ENCODE peak calls at places on chromosomes 12 and 14, in seven cellular contexts. D, H, L, T, N, P and G are unnamed samples.

GRCh38 chr12:41486718-41487117 is 298.6 kb downstream of the PDZRN4 start:
- DNase-seq in T (no peak), D (no peak), N (no peak), P (no peak), L (no peak), H (no peak), G (no peak)

GRCh38 chr12:87930033-87930432 is 99.2 kb downstream of the C12orf50 start:
- DNase-seq in T (no peak), D (no peak), H (no peak), N (no peak), L (no peak), P (no peak), G (no peak)

GRCh38 chr12:123367511-123367910 is 2.9 kb upstream of the SBNO1 start:
- DNase-seq in N (no peak), H (no peak), L (no peak), T (no peak), D (no peak), P (no peak), G (no peak)

GRCh38 chr12:54146506-54147145 is 42.2 kb downstream of the SMUG1 start:
- DNase-seq in D (no peak), N (no peak), T (no peak), P (no peak), H (no peak), L (no peak), G (no peak)

GRCh38 chr14:104683653-104684448 is 5.6 kb upstream of the INF2 start:
- DNase-seq in N (no peak), L (no peak), T (no peak), D (no peak), H (no peak), P (no peak), G (no peak)

GRCh38 chr14:104295681-104296387 is 157.4 kb downstream of the KIF26A start:
- DNase-seq in L (no peak), N (no peak), H (no peak), D (no peak), P (no peak), T (no peak), G (no peak)

GRCh38 chr12:49538740-49539403 is at the start of gene KCNH3:
- DNase-seq in H (no peak), N (no peak), P (peak; percentile 93), T (no peak), D (peak; percentile 37), L (peak; percentile 98), G (peak; percentile 86)

GRCh38 chr12:70426620-70427019 is 60.5 kb downstream of the KCNMB4 start:
- DNase-seq in N (no peak), L (no peak), H (no peak), D (no peak), P (no peak), T (no peak), G (no peak)

GRCh38 chr14:94119071-94119470 is 8.5 kb downstream of the IFI27 start:
- DNase-seq in D (no peak), N (no peak), L (no peak), P (no peak), H (no peak), T (no peak), G (no peak)

GRCh38 chr12:41190360-41190759 is 2.2 kb downstream of the PDZRN4 start:
- DNase-seq in N (no peak), L (no peak), H (peak; percentile 2), D (no peak), T (no peak), P (peak; percentile 57), G (peak; percentile 30)

GRCh38 chr14:37048666-37049071 is 123.7 kb downstream of the SLC25A21 start:
- DNase-seq in P (no peak), H (no peak), T (no peak), L (no peak), N (no peak), D (no peak), G (no peak)

GRCh38 chr14:37588667-37588955 is 6.4 kb downstream of the FOXA1 start:
- DNase-seq in H (peak; percentile 58), N (no peak), L (no peak), T (no peak), D (no peak), P (no peak), G (peak; percentile 93)

GRCh38 chr12:57027011-57027804 is 10.9 kb upstream of the TAC3 start:
- DNase-seq in P (peak; percentile 52), L (peak; percentile 71), N (no peak), H (no peak), D (no peak), T (no peak), G (no peak)

GRCh38 chr12:15752780-15753179 is 36.4 kb downstream of the EPS8 start:
- DNase-seq in L (no peak), D (no peak), H (no peak), T (no peak), N (no peak), P (no peak), G (no peak)

GRCh38 chr14:64817631-64818030 is 62.1 kb downstream of the SPTB start:
- DNase-seq in T (no peak), P (no peak), L (no peak), D (no peak), H (no peak), N (no peak), G (no peak)

GRCh38 chr12:121532503-121533390 is 48.1 kb downstream of the KDM2B start:
- DNase-seq in D (no peak), P (no peak), H (no peak), N (no peak), T (no peak), L (no peak), G (no peak)

GRCh38 chr12:14714437-14714836 is 18.0 kb upstream of the GUCY2C start:
- DNase-seq in L (no peak), N (no peak), H (no peak), P (no peak), T (no peak), D (no peak), G (no peak)

GRCh38 chr14:74713395-74713735 is 421 bp downstream of the FCF1 start:
- DNase-seq in P (no peak), T (no peak), N (no peak), L (no peak), D (no peak), H (no peak), G (no peak)

GRCh38 chr12:34400423-34400881 is 378.2 kb downstream of the ALG10 start:
- DNase-seq in T (no peak), N (no peak), D (no peak), P (peak; percentile 1), L (no peak), H (no peak), G (no peak)

GRCh38 chr12:104215638-104216297 is at the start of gene TXNRD1:
- DNase-seq in P (no peak), H (peak; percentile 30), L (peak; percentile 84), D (peak; percentile 56), T (peak; percentile 64), N (peak; percentile 19), G (no peak)
- TF ChIP-seq JUND in P (no peak), H (no peak), L (peak; percentile 37), D (no peak), T (no peak), N (no peak), G (no peak)

DNA sequence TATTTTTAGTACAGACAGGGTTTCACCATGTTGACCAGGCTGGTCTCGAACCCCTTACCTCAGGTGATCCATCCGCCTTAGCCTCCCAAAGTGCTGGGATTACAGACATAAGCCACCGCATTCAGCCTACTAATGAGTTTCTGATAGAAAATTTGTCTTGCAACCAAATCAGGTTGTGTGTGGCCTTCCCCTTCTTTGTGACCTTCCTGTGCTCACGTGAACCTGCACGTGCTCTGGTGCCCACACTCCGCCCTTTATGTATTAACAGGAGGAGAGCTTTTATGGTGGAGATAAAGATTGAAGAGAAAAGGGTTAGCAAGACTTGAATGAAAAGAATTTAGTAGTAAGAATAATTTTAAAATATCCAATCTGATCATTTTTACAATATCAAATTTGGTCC is 343.5 kb upstream of the TMEM132C start:
- DNase-seq in H (no peak), T (no peak), N (no peak), P (no peak), D (no peak), L (no peak), G (no peak)
- TF ChIP-seq JUND in H (no peak), T (no peak), N (no peak), P (no peak), D (no peak), L (no peak), G (no peak)

DNA sequence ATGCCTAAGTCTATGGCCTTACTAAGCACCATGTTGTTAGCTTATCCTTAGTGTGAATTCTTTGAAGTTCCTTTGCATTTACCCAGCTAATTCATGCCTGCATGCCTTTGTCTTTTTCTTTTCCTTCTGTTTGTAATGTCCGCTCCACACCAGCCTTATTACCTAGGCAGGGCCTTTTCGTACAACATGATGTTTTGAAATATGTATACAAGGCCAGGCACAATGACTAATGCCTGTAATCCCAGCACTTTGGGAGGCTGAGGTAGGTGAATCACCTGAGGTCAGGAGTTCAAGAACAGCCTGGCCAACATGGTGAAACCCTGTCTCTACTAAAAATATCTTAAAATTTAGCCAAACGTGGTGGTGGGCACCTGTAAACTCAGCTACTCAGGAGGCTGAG is 1636.5 kb upstream of the SEL1L start:
- DNase-seq in T (no peak), P (no peak), H (no peak), L (no peak), D (no peak), N (no peak), G (no peak)
- TF ChIP-seq JUND in T (no peak), P (no peak), H (no peak), L (no peak), D (no peak), N (no peak), G (no peak)

GRCh38 chr12:132500856-132501180 is 10.9 kb downstream of the FBRSL1 start:
- DNase-seq in T (no peak), L (no peak), P (no peak), D (no peak), H (no peak), N (no peak), G (no peak)

GRCh38 chr12:132501189-132501940 is 11.4 kb downstream of the FBRSL1 start:
- DNase-seq in P (no peak), H (no peak), D (no peak), T (no peak), L (peak; percentile 49), N (no peak), G (no peak)

GRCh38 chr12:132502149-132502881 is 12.4 kb downstream of the FBRSL1 start:
- DNase-seq in H (no peak), P (peak; percentile 82), L (peak; percentile 92), N (no peak), D (peak; percentile 18), T (no peak), G (no peak)

GRCh38 chr12:132498931-132499330 is 9.0 kb downstream of the FBRSL1 start:
- DNase-seq in H (no peak), N (no peak), L (no peak), T (no peak), D (no peak), P (no peak), G (no peak)

DNA sequence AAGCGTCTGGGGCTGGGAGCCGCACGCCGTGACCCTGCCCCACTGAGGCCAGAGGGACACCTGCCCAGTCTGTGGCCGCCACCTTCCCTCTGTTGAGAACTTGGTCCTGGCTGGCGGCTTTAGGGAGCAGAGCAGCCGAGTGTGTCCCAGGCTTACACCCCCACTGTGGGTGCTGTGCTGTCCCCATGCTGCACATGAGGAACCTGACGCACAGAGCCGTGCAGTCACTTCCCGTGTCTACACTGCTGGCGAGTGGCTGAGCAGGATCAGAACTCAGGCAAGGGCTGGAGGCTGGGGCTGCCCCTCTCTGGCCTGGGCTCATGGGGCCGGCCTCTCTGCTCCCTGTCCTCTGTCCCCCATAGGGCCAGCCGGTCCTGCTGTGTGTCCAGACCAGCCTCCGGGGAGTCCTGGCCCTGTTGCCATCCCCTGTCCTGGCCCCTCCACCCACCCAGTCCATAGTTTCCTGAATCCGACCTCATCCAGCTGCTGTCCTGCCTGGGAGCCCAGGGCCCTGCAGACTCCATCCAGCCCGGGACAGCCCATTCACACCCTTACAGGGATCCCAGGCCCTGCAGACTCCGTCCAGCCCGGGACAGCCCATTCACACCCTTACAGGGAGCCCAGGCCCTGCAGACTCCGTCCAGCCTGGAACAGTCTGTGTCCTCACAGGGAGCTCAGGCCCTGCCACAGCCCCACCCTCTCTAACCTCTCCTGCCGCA is 10.3 kb downstream of the FBRSL1 start:
- DNase-seq in N (no peak), L (no peak), P (no peak), D (no peak), T (no peak), H (no peak), G (no peak)
- TF ChIP-seq JUND in N (no peak), L (no peak), P (no peak), D (no peak), T (no peak), H (no peak), G (no peak)